ENCODE peak calls at places on chromosomes 5 and 9, in four cellular contexts. J, W, F and M are unnamed samples.

GRCh38 chr5:170333161-170333909 is 35.8 kb upstream of the LCP2 start:
- DNase-seq in J (peak), W (no peak), F (no peak), M (peak)

GRCh38 chr5:11449217-11449616 is 455.0 kb downstream of the CTNND2 start:
- DNase-seq in J (no peak), W (no peak), F (no peak), M (no peak)

GRCh38 chr5:78597068-78597857 is 51.3 kb downstream of the LHFPL2 start:
- DNase-seq in J (no peak), W (no peak), F (no peak), M (no peak)

GRCh38 chr9:93599571-93600403 is 23.4 kb downstream of the PHF2 start:
- DNase-seq in J (no peak), W (no peak), F (peak), M (no peak)

GRCh38 chr9:24498632-24499031 is 47.1 kb downstream of the IZUMO3 start:
- DNase-seq in J (no peak), W (no peak), F (no peak), M (no peak)

GRCh38 chr9:68844623-68845612 is 139.9 kb downstream of the PIP5K1B start:
- DNase-seq in J (peak), W (no peak), F (peak), M (no peak)

GRCh38 chr9:123684393-123685149 is 245.4 kb downstream of the DENND1A start:
- DNase-seq in J (peak), W (no peak), F (no peak), M (no peak)

GRCh38 chr5:93585753-93586385 is 2.8 kb downstream of the NR2F1 start:
- DNase-seq in J (no peak), W (no peak), F (no peak), M (no peak)

GRCh38 chr5:122844916-122845252 is 529 bp upstream of the SNX24 start:
- DNase-seq in J (no peak), W (no peak), F (no peak), M (no peak)

GRCh38 chr9:124325816-124326215 is 68.1 kb downstream of the NEK6 start:
- DNase-seq in J (no peak), W (no peak), F (no peak), M (no peak)

GRCh38 chr9:98147582-98147981 is 28.6 kb upstream of the TRIM14 start:
- DNase-seq in J (no peak), W (no peak), F (no peak), M (no peak)

GRCh38 chr9:111805841-111806241 is 11.1 kb upstream of the SHOC1 start:
- DNase-seq in J (no peak), W (no peak), F (no peak), M (no peak)

GRCh38 chr9:128787583-128788156 is 617 bp downstream of the TBC1D13 start:
- DNase-seq in J (no peak), W (no peak), F (peak), M (no peak)

GRCh38 chr9:106288689-106289088 is 574.3 kb upstream of the ZNF462 start:
- DNase-seq in J (no peak), W (no peak), F (no peak), M (no peak)

GRCh38 chr9:84111726-84112125 is 131.1 kb downstream of the RMI1 start:
- DNase-seq in J (no peak), W (no peak), F (no peak), M (no peak)

GRCh38 chr5:80245986-80246781 is 9.7 kb downstream of the SERINC5 start:
- DNase-seq in J (no peak), W (no peak), F (no peak), M (no peak)

DNA sequence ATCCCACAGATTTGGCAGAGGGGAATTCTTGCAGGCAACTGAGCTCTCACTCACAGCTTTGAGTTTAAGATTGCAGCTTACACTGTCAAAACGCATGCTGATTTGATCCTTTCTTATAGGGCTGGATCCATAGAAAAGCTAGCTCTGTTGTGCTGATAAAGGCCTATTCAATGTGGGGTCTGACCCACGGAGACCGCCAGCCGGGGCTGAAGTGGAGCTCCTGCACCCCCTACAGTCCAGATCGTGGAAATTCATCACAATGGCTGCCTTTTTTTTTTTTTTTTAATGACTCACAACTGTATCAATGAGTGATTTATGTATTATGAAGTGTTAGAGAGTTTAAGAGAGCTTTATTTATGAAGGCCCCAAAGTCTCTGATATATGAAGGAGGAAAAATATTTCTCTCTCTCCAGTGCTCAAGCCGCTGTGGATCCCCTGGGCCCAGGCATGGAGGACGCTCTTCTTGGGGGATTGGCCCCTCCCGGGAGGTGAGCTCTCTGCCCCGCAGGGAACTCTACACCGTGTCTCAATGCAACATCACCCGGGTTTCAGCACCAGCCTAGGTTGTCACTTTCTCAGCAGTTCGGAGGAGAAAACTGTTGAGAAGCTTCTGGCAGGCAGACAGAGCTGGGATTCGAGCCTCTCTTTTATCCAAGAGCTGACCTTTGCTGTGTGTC is 700.2 kb downstream of the IRX1 start:
- DNase-seq in J (no peak), W (no peak), F (peak), M (no peak)
- TF ChIP-seq CTCF in J (no peak), W (no peak), F (peak), M (peak)

GRCh38 chr5:180491496-180491895 is 2.7 kb upstream of the CNOT6 start:
- DNase-seq in J (no peak), W (no peak), F (no peak), M (no peak)
- TF ChIP-seq CTCF in J (no peak), W (no peak), F (no peak), M (no peak)

GRCh38 chr5:16664368-16664767 is 47.6 kb upstream of the RETREG1 start:
- DNase-seq in J (no peak), W (no peak), F (no peak), M (no peak)

GRCh38 chr5:16665611-16666010 is 48.8 kb upstream of the RETREG1 start:
- DNase-seq in J (no peak), W (no peak), F (no peak), M (no peak)

GRCh38 chr5:16668194-16668593 is 51.4 kb upstream of the RETREG1 start:
- DNase-seq in J (no peak), W (no peak), F (no peak), M (no peak)

GRCh38 chr5:16666140-16666860 is 49.5 kb upstream of the RETREG1 start:
- DNase-seq in J (no peak), W (no peak), F (no peak), M (no peak)

GRCh38 chr5:16666861-16667481 is 50.2 kb upstream of the RETREG1 start:
- DNase-seq in J (peak), W (no peak), F (no peak), M (no peak)
- TF ChIP-seq CTCF in J (peak), W (no peak), F (peak), M (no peak)

DNA sequence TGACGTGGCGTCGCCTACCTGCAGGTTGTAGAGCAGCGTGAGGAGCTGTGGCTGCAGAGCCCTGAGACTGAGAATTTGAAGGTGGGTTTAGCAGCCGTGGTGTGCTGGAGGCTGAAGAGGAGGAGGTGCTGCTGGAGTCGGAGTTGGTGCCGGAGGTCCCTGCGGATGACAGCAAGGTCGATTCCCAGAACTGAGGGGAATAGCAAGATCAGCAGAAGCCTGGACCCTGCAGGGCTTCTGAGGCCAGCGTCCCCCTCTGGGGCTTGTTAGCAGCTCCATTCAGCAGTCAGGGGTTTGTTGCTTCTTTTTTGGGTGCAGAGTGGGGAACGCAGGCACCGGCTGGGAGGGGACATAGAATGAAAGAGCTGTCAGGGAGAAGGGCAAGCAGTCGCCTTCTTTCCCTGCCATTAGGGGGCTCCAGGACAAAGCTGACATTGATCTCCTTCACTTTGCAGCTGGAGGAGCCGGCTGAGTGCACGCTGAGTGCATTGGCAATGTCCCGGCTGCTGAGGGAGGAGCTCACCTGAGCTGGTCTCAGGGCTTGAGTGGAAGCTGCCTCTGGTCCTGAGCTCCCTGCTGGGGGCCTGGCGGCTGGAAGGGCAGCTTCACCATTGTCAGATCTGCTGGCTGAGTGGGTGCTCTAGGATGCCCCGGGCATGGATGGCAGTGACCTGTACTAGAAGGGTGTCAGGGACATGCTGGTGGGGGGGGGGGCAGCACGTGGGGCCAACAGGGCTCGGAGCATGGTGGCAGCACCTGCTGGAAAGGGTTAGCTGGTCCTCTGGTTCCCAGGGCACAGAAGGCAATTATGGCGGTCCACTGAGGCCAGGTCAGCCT is 20.8 kb downstream of the OBP2B start:
- DNase-seq in J (no peak), W (peak), F (peak), M (no peak)
- TF ChIP-seq CTCF in J (no peak), W (no peak), F (peak), M (no peak)

DNA sequence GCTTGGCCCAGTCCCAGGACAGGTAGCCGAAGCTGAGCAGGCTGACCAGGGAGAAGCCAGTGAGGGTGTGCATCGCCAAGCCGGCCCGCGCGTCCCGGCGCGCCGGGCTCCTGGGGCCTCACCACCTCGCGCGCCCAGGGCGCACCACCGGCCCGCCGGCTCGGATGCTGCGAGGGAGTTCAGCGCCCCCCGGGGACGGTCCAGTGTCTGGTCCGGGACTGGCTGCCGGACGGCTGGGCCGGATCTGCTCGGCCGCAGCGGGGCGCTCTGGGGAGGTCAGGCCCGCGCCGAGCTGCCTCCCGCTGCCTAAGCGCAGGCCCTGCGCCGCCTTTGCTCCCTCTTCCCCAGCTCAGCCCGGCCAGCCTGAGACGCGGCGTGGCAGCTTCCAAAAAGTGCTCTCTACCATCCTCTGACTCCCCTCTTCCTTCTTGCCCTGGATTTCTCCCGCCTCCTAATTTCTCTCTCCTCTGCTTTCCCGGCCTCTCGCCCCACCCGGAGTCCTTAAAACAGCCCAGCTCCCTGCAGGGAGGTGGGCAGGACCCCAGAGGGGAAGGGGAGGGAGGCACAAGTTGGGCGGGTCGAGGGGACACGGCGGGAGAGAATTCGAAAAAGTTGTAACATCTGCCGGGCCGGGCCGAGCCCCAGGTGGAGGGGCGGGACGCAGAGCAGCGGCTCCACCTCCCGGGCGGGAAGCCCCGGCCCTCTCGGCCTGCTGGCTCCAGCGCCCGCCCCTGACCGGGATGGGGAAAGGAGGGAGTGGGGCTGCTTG is at the start of gene ARSI:
- DNase-seq in J (no peak), W (peak), F (peak), M (no peak)
- TF ChIP-seq CTCF in J (no peak), W (no peak), F (peak), M (no peak)